ENCODE peak calls at places on chromosome 1, in eight cellular contexts. B is activated CD8-positive, alpha-beta T cell treated with anti-CD3 and anti-CD28 coated beads for 36 hours; K is OCI-LY7; P is colonic mucosa; S is stimulated activated CD8-positive, alpha-beta memory T cell treated with anti-CD3 and anti-CD28 coated beads, Interleukin-15, amount 100 ng/mL, for 4 hours; H is NCI-H1417; V is transverse colon; X is NCI-H446 treated with DMSO at 0.1 percent for 48 hours. E is an unnamed sample.

GRCh38 chr1:235766794-235767285 is 99.9 kb downstream of the LYST start:
- DNase-seq in B (no peak), K (no peak), P (no peak), S (no peak), H (peak), V (no peak), X (no peak), E (peak)

GRCh38 chr1:9652379-9653194 is 1.1 kb downstream of the PIK3CD start:
- DNase-seq in B (peak), K (peak), P (no peak), S (no peak), H (no peak), V (peak), X (no peak), E (no peak)

GRCh38 chr1:53115403-53116306 is 26.8 kb downstream of the SLC1A7 start:
- DNase-seq in B (no peak), K (no peak), P (no peak), S (no peak), H (peak), V (no peak), X (no peak), E (no peak)

GRCh38 chr1:37965301-37965700 is 18.4 kb upstream of the INPP5B start:
- DNase-seq in B (no peak), K (no peak), P (no peak), S (no peak), H (no peak), V (no peak), X (no peak), E (no peak)

GRCh38 chr1:94235189-94236020 is 2.0 kb downstream of the ARHGAP29 start:
- DNase-seq in B (no peak), K (no peak), P (no peak), S (no peak), H (peak), V (no peak), X (no peak), E (no peak)

GRCh38 chr1:161502181-161502580 is 3.1 kb upstream of the FCGR2A start:
- DNase-seq in B (no peak), K (no peak), P (no peak), S (no peak), H (peak), V (no peak), X (no peak), E (peak)

GRCh38 chr1:212432163-212432705 is 486 bp upstream of the NENF start:
- DNase-seq in B (peak), K (no peak), P (no peak), S (no peak), H (peak), V (no peak), X (no peak), E (no peak)

GRCh38 chr1:26349196-26349885 is 4.6 kb downstream of the CRYBG2 start:
- DNase-seq in B (no peak), K (no peak), P (no peak), S (no peak), H (no peak), V (no peak), X (no peak), E (no peak)

GRCh38 chr1:30533796-30534550 is 189.4 kb downstream of the MATN1 start:
- DNase-seq in B (no peak), K (no peak), P (no peak), S (no peak), H (no peak), V (no peak), X (no peak), E (no peak)

GRCh38 chr1:15279576-15280230 is 32.7 kb downstream of the FHAD1 start:
- DNase-seq in B (no peak), K (no peak), P (no peak), S (no peak), H (no peak), V (no peak), X (no peak), E (no peak)

GRCh38 chr1:88058205-88058604 is 625.9 kb upstream of the PKN2 start:
- DNase-seq in B (no peak), K (no peak), P (no peak), S (no peak), H (no peak), V (no peak), X (no peak), E (no peak)